ENCODE peak calls at places on chromosomes 7 and 10, in ten cellular contexts. K is uterus; Y is transverse colon; T is stomach; C is SJCRH30; E is CD8-positive, alpha-beta memory T cell; J is GM12878; P is H7; H is heart right ventricle; M is colonic mucosa. W is an unnamed sample. For H3K36me3, the result is how much of the 10 kb centered on the place peaks cover.

GRCh38 chr10:77361426-77361825 is 276.2 kb downstream of the KCNMA1 start:
- DNase-seq in K (no peak), Y (no peak), T (no peak), C (no peak), E (no peak), J (no peak), P (no peak), H (no peak), M (no peak), W (no peak)

GRCh38 chr10:30813872-30814471 is 184.4 kb upstream of the LYZL2 start:
- DNase-seq in K (no peak), Y (no peak), T (no peak), C (peak), E (no peak), J (no peak), P (no peak), H (no peak), M (no peak), W (no peak)

GRCh38 chr10:102678842-102679289 is 34.6 kb downstream of the TRIM8 start:
- DNase-seq in K (peak), Y (peak), T (peak), C (peak), E (no peak), J (no peak), P (peak), H (peak), M (peak), W (peak)

GRCh38 chr10:76336213-76336963 is 905.0 kb downstream of the LRMDA start:
- DNase-seq in K (peak), Y (peak), T (no peak), C (no peak), E (no peak), J (no peak), P (no peak), H (peak), M (peak), W (peak)

GRCh38 chr7:121329460-121330052 is 756 bp downstream of the WNT16 start:
- DNase-seq in K (peak), Y (peak), T (peak), C (no peak), E (no peak), J (no peak), P (peak), H (no peak), M (peak), W (peak)

GRCh38 chr7:96250776-96251361 is 71.0 kb downstream of the SLC25A13 start:
- DNase-seq in K (no peak), Y (no peak), T (no peak), C (no peak), E (no peak), J (no peak), P (no peak), H (no peak), M (no peak), W (no peak)

GRCh38 chr7:68245688-68246087 is 1249.1 kb downstream of the TYW1 start:
- DNase-seq in K (no peak), Y (no peak), T (no peak), C (no peak), E (no peak), J (no peak), P (peak), H (no peak), M (no peak), W (no peak)

GRCh38 chr10:132616170-132616994 is 78.8 kb downstream of the INPP5A start:
- DNase-seq in K (peak), Y (no peak), T (no peak), C (no peak), E (peak), J (no peak), P (peak), H (no peak), M (no peak), W (no peak)

GRCh38 chr10:73653701-73654100 is 2.1 kb downstream of the SYNPO2L start:
- DNase-seq in K (no peak), Y (no peak), T (no peak), C (peak), E (no peak), J (no peak), P (peak), H (no peak), M (no peak), W (no peak)

GRCh38 chr7:30028749-30029635 is 780 bp downstream of the PLEKHA8 start:
- DNase-seq in K (no peak), Y (no peak), T (no peak), C (peak), E (peak), J (no peak), P (peak), H (peak), M (peak), W (peak)

GRCh38 chr7:33678675-33679335 is 226.5 kb upstream of the BMPER start:
- DNase-seq in K (no peak), Y (no peak), T (no peak), C (no peak), E (no peak), J (no peak), P (no peak), H (no peak), M (no peak), W (no peak)

GRCh38 chr10:132418520-132419416 is 21.8 kb downstream of the PWWP2B start:
- DNase-seq in K (no peak), Y (peak), T (peak), C (peak), E (no peak), J (no peak), P (peak), H (no peak), M (peak), W (peak)

GRCh38 chr10:132135398-132135872 is 51.3 kb upstream of the DPYSL4 start:
- DNase-seq in K (no peak), Y (no peak), T (no peak), C (no peak), E (no peak), J (no peak), P (peak), H (no peak), M (no peak), W (no peak)

GRCh38 chr7:47039899-47040298 is 542.0 kb downstream of the TNS3 start:
- DNase-seq in K (no peak), Y (no peak), T (no peak), C (no peak), E (no peak), J (no peak), P (no peak), H (peak), M (no peak), W (no peak)

GRCh38 chr10:129319934-129320333 is 147.1 kb upstream of the MGMT start:
- DNase-seq in K (no peak), Y (no peak), T (no peak), C (no peak), E (no peak), J (no peak), P (no peak), H (no peak), M (no peak), W (no peak)

GRCh38 chr7:19111474-19112143 is 5.8 kb downstream of the TWIST1 start:
- DNase-seq in K (no peak), Y (no peak), T (no peak), C (no peak), E (no peak), J (no peak), P (peak), H (no peak), M (no peak), W (no peak)

GRCh38 chr10:3225589-3225988 is 53.0 kb upstream of the PITRM1 start:
- DNase-seq in K (no peak), Y (no peak), T (no peak), C (no peak), E (no peak), J (no peak), P (no peak), H (no peak), M (no peak), W (no peak)

GRCh38 chr10:43202224-43202656 is 64.0 kb downstream of the CSGALNACT2 start:
- DNase-seq in K (peak), Y (peak), T (peak), C (no peak), E (peak), J (no peak), P (peak), H (no peak), M (peak), W (peak)

DNA sequence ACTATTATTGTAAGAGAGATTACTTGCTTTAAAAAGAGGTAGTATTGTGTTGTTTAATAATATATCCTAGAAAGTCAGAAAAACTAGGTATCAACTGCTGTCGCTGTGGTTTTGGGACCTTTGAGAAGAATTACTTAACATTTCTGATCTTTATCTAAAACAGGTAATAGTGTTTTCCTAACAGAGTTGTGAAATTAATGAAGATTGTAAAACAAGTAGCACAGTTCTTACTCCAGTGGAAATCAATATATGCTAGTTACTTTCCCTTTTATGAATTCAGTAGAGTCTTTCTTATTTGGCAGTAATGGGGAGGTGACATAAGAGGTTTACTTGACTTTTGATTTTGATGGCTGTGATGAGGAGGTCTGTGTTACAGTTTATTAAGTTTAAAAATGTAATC is 58.1 kb downstream of the KIF20B start:
- DNase-seq in K (no peak), Y (no peak), T (no peak), C (no peak), E (no peak), J (no peak), P (no peak), H (no peak), M (no peak), W (no peak)
- H3K36me3 ChIP-seq in K (under half), Y (under half), T (under half), C (half or more), E (under half), J (under half), P (under half), H (under half), M (under half), W (under half)

DNA sequence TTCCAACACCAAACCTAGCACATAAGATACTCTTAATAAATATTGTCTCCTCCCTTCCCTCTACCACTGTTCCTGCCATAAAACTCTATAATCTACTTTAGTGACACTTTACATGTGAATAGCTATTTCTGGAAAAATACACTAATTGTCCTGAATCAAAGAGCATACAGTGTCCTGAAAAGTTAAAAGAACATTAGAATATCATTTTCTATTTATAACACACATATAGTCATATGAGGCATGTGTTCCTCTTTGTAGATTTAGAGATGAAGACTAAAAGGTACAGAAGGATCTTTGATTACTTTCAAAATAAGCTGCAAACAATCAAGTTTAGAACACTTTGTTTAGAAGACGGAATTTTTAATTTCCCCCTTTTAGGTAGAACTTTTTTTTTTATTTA is 13.6 kb downstream of the NCOA4 start:
- DNase-seq in K (no peak), Y (no peak), T (no peak), C (no peak), E (no peak), J (no peak), P (no peak), H (no peak), M (no peak), W (no peak)
- H3K36me3 ChIP-seq in K (under half), Y (under half), T (under half), C (under half), E (under half), J (under half), P (under half), H (under half), M (under half), W (under half)

GRCh38 chr7:44673771-44674170 is 67.3 kb downstream of the OGDH start:
- DNase-seq in K (no peak), Y (no peak), T (no peak), C (no peak), E (no peak), J (no peak), P (no peak), H (no peak), M (no peak), W (no peak)

GRCh38 chr7:44676776-44677175 is 70.3 kb downstream of the OGDH start:
- DNase-seq in K (no peak), Y (no peak), T (no peak), C (no peak), E (no peak), J (no peak), P (no peak), H (no peak), M (no peak), W (no peak)

GRCh38 chr7:44671069-44671468 is 64.6 kb downstream of the OGDH start:
- DNase-seq in K (no peak), Y (no peak), T (no peak), C (no peak), E (no peak), J (no peak), P (no peak), H (no peak), M (no peak), W (no peak)

GRCh38 chr7:44673324-44673723 is 66.9 kb downstream of the OGDH start:
- DNase-seq in K (no peak), Y (no peak), T (no peak), C (no peak), E (no peak), J (no peak), P (no peak), H (no peak), M (no peak), W (no peak)

GRCh38 chr7:44674381-44674780 is 68.0 kb downstream of the OGDH start:
- DNase-seq in K (no peak), Y (no peak), T (no peak), C (no peak), E (no peak), J (no peak), P (no peak), H (no peak), M (no peak), W (no peak)
- H3K36me3 ChIP-seq in K (under half), Y (under half), T (half or more), C (under half), E (under half), J (under half), P (under half), H (under half), M (under half), W (under half)

DNA sequence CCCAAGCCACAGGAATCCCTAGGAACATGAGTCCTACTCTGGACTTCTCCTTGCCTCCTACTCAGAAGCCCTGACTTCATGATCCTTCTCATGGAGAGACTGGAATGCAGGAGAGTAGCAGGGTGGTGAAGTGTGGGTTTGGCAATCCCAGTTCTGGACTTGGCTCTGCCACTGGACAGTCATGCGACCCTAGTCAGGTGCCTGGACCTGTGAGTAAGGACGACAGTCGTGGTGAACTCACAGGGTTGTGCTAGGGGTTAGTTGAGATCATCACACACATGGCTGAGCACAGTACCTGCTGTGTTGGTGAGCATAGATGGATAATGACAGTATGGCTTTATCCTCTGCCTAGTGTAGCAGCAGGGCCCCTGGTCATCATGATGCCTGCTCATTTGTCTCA is 117.9 kb downstream of the LRRC18 start:
- DNase-seq in K (no peak), Y (no peak), T (no peak), C (no peak), E (no peak), J (no peak), P (no peak), H (no peak), M (no peak), W (no peak)
- H3K36me3 ChIP-seq in K (under half), Y (under half), T (under half), C (under half), E (under half), J (under half), P (under half), H (under half), M (under half), W (under half)

W was measured in body of pancreas.